ENCODE peak calls at places on chromosomes 3 and 15, in seven cellular contexts. One of them, this sample, is unnamed. For H3K4me1, the result is how much of the 10 kb centered on the place peaks cover.

GRCh38 chr3:23172059-23172458 is 31.1 kb upstream of the UBE2E2 start:
- DNase-seq in fibroblast of lung: no peak
- DNase-seq in left ventricle myocardium inferior: no peak
- DNase-seq in mammary epithelial cell: peak
- DNase-seq in keratinocyte: no peak
- DNase-seq in MM.1S: no peak
- DNase-seq in A549: no peak
- DNase-seq in this sample: no peak

GRCh38 chr15:100780208-100780800 is 99.3 kb upstream of the ALDH1A3 start:
- DNase-seq in fibroblast of lung: no peak
- DNase-seq in left ventricle myocardium inferior: no peak
- DNase-seq in mammary epithelial cell: no peak
- DNase-seq in keratinocyte: no peak
- DNase-seq in MM.1S: no peak
- DNase-seq in A549: no peak
- DNase-seq in this sample: peak

GRCh38 chr3:120791958-120792357 is 49.4 kb downstream of the GTF2E1 start:
- DNase-seq in fibroblast of lung: peak
- DNase-seq in left ventricle myocardium inferior: no peak
- DNase-seq in mammary epithelial cell: peak
- DNase-seq in keratinocyte: no peak
- DNase-seq in MM.1S: no peak
- DNase-seq in A549: peak
- DNase-seq in this sample: no peak

GRCh38 chr3:177419904-177420601 is 222.8 kb upstream of the TBL1XR1 start:
- DNase-seq in fibroblast of lung: no peak
- DNase-seq in left ventricle myocardium inferior: no peak
- DNase-seq in mammary epithelial cell: no peak
- DNase-seq in keratinocyte: no peak
- DNase-seq in MM.1S: no peak
- DNase-seq in A549: no peak
- DNase-seq in this sample: no peak

GRCh38 chr15:44222478-44222877 is 27.4 kb upstream of the FRMD5 start:
- DNase-seq in fibroblast of lung: no peak
- DNase-seq in left ventricle myocardium inferior: no peak
- DNase-seq in mammary epithelial cell: no peak
- DNase-seq in keratinocyte: no peak
- DNase-seq in MM.1S: peak
- DNase-seq in A549: no peak
- DNase-seq in this sample: no peak

GRCh38 chr3:157201648-157202278 is 41.8 kb upstream of the CCNL1 start:
- DNase-seq in fibroblast of lung: peak
- DNase-seq in left ventricle myocardium inferior: no peak
- DNase-seq in mammary epithelial cell: peak
- DNase-seq in keratinocyte: no peak
- DNase-seq in MM.1S: peak
- DNase-seq in A549: peak
- DNase-seq in this sample: no peak

GRCh38 chr3:81974754-81975153 is 213.3 kb upstream of the GBE1 start:
- DNase-seq in fibroblast of lung: no peak
- DNase-seq in left ventricle myocardium inferior: no peak
- DNase-seq in mammary epithelial cell: no peak
- DNase-seq in keratinocyte: no peak
- DNase-seq in MM.1S: no peak
- DNase-seq in A549: no peak
- DNase-seq in this sample: no peak

GRCh38 chr3:66582721-66583141 is 81.9 kb upstream of the LRIG1 start:
- DNase-seq in fibroblast of lung: no peak
- DNase-seq in left ventricle myocardium inferior: no peak
- DNase-seq in mammary epithelial cell: no peak
- DNase-seq in keratinocyte: no peak
- DNase-seq in MM.1S: peak
- DNase-seq in A549: no peak
- DNase-seq in this sample: no peak

GRCh38 chr15:101115318-101115886 is 136.4 kb downstream of the CHSY1 start:
- DNase-seq in fibroblast of lung: no peak
- DNase-seq in left ventricle myocardium inferior: no peak
- DNase-seq in mammary epithelial cell: no peak
- DNase-seq in keratinocyte: no peak
- DNase-seq in MM.1S: no peak
- DNase-seq in A549: no peak
- DNase-seq in this sample: peak

GRCh38 chr15:66953523-66954229 is 111.7 kb upstream of the SMAD3 start:
- DNase-seq in fibroblast of lung: no peak
- DNase-seq in left ventricle myocardium inferior: no peak
- DNase-seq in mammary epithelial cell: no peak
- DNase-seq in keratinocyte: no peak
- DNase-seq in MM.1S: no peak
- DNase-seq in A549: no peak
- DNase-seq in this sample: no peak

GRCh38 chr3:175002732-175003143 is 143.6 kb downstream of the NAALADL2 start:
- DNase-seq in fibroblast of lung: peak
- DNase-seq in left ventricle myocardium inferior: no peak
- DNase-seq in mammary epithelial cell: peak
- DNase-seq in keratinocyte: peak
- DNase-seq in MM.1S: no peak
- DNase-seq in A549: no peak
- DNase-seq in this sample: no peak

GRCh38 chr15:44662478-44663409 is 718 bp downstream of the SPG11 start:
- DNase-seq in fibroblast of lung: peak
- DNase-seq in left ventricle myocardium inferior: peak
- DNase-seq in mammary epithelial cell: peak
- DNase-seq in keratinocyte: no peak
- DNase-seq in MM.1S: peak
- DNase-seq in A549: peak
- DNase-seq in this sample: peak

GRCh38 chr3:190671658-190672057 is 157.8 kb downstream of the IL1RAP start:
- DNase-seq in fibroblast of lung: peak
- DNase-seq in left ventricle myocardium inferior: no peak
- DNase-seq in mammary epithelial cell: no peak
- DNase-seq in keratinocyte: no peak
- DNase-seq in MM.1S: no peak
- DNase-seq in A549: no peak
- DNase-seq in this sample: no peak

GRCh38 chr15:30043211-30043655 is 39.5 kb upstream of the GOLGA8J start:
- DNase-seq in fibroblast of lung: peak
- DNase-seq in left ventricle myocardium inferior: no peak
- DNase-seq in mammary epithelial cell: no peak
- DNase-seq in keratinocyte: no peak
- DNase-seq in MM.1S: peak
- DNase-seq in A549: peak
- DNase-seq in this sample: no peak

GRCh38 chr3:157086775-157087174 is 73.2 kb downstream of the CCNL1 start:
- DNase-seq in fibroblast of lung: no peak
- DNase-seq in left ventricle myocardium inferior: no peak
- DNase-seq in mammary epithelial cell: no peak
- DNase-seq in keratinocyte: no peak
- DNase-seq in MM.1S: no peak
- DNase-seq in A549: no peak
- DNase-seq in this sample: no peak

GRCh38 chr3:72097053-72097452 is 312.1 kb upstream of the PROK2 start:
- DNase-seq in fibroblast of lung: no peak
- DNase-seq in left ventricle myocardium inferior: no peak
- DNase-seq in mammary epithelial cell: no peak
- DNase-seq in keratinocyte: no peak
- DNase-seq in MM.1S: no peak
- DNase-seq in A549: no peak
- DNase-seq in this sample: no peak

GRCh38 chr3:194989251-194989650 is 281.7 kb downstream of the XXYLT1 start:
- DNase-seq in fibroblast of lung: no peak
- DNase-seq in left ventricle myocardium inferior: no peak
- DNase-seq in mammary epithelial cell: no peak
- DNase-seq in keratinocyte: no peak
- DNase-seq in MM.1S: no peak
- DNase-seq in A549: no peak
- DNase-seq in this sample: no peak

GRCh38 chr15:36232491-36232890 is 346.9 kb upstream of the CDIN1 start:
- DNase-seq in fibroblast of lung: no peak
- DNase-seq in left ventricle myocardium inferior: no peak
- DNase-seq in mammary epithelial cell: no peak
- DNase-seq in keratinocyte: no peak
- DNase-seq in MM.1S: no peak
- DNase-seq in A549: no peak
- DNase-seq in this sample: no peak

GRCh38 chr3:185992801-185993467 is 55.1 kb upstream of the TRA2B start:
- DNase-seq in fibroblast of lung: peak
- DNase-seq in left ventricle myocardium inferior: no peak
- DNase-seq in mammary epithelial cell: no peak
- DNase-seq in keratinocyte: no peak
- DNase-seq in MM.1S: no peak
- DNase-seq in A549: no peak
- DNase-seq in this sample: no peak

GRCh38 chr15:95284933-95285401 is 1045.5 kb upstream of the NR2F2 start:
- DNase-seq in fibroblast of lung: peak
- DNase-seq in left ventricle myocardium inferior: no peak
- DNase-seq in mammary epithelial cell: no peak
- DNase-seq in keratinocyte: no peak
- DNase-seq in MM.1S: peak
- DNase-seq in A549: no peak
- DNase-seq in this sample: no peak

GRCh38 chr3:49358884-49359225 is 702 bp upstream of the GPX1 start:
- DNase-seq in fibroblast of lung: no peak
- DNase-seq in left ventricle myocardium inferior: no peak
- DNase-seq in mammary epithelial cell: no peak
- DNase-seq in keratinocyte: no peak
- DNase-seq in MM.1S: no peak
- DNase-seq in A549: no peak
- DNase-seq in this sample: no peak

GRCh38 chr15:95170587-95171380 is 939.4 kb downstream of the MCTP2 start:
- DNase-seq in fibroblast of lung: no peak
- DNase-seq in left ventricle myocardium inferior: no peak
- DNase-seq in mammary epithelial cell: no peak
- DNase-seq in keratinocyte: no peak
- DNase-seq in MM.1S: no peak
- DNase-seq in A549: no peak
- DNase-seq in this sample: no peak

GRCh38 chr15:66389859-66390382 is 3.2 kb downstream of the MAP2K1 start:
- DNase-seq in fibroblast of lung: no peak
- DNase-seq in left ventricle myocardium inferior: no peak
- DNase-seq in mammary epithelial cell: peak
- DNase-seq in keratinocyte: no peak
- DNase-seq in MM.1S: no peak
- DNase-seq in A549: no peak
- DNase-seq in this sample: no peak

GRCh38 chr3:61894988-61895935 is 333.9 kb downstream of the PTPRG start:
- DNase-seq in fibroblast of lung: peak
- DNase-seq in left ventricle myocardium inferior: peak
- DNase-seq in mammary epithelial cell: peak
- DNase-seq in keratinocyte: peak
- DNase-seq in MM.1S: peak
- DNase-seq in A549: peak
- DNase-seq in this sample: peak

GRCh38 chr3:49012441-49013017 is 5.3 kb downstream of the WDR6 start:
- DNase-seq in fibroblast of lung: no peak
- DNase-seq in left ventricle myocardium inferior: no peak
- DNase-seq in mammary epithelial cell: no peak
- DNase-seq in keratinocyte: no peak
- DNase-seq in MM.1S: no peak
- DNase-seq in A549: no peak
- DNase-seq in this sample: no peak

GRCh38 chr3:33057320-33058298 is 39.3 kb downstream of the GLB1 start:
- DNase-seq in fibroblast of lung: no peak
- DNase-seq in left ventricle myocardium inferior: no peak
- DNase-seq in mammary epithelial cell: no peak
- DNase-seq in keratinocyte: no peak
- DNase-seq in MM.1S: no peak
- DNase-seq in A549: no peak
- DNase-seq in this sample: no peak
- H3K4me1 ChIP-seq in fibroblast of lung: under half
- H3K4me1 ChIP-seq in left ventricle myocardium inferior: under half
- H3K4me1 ChIP-seq in mammary epithelial cell: under half
- H3K4me1 ChIP-seq in keratinocyte: under half
- H3K4me1 ChIP-seq in MM.1S: under half
- H3K4me1 ChIP-seq in A549: under half
- H3K4me1 ChIP-seq in this sample: under half

DNA sequence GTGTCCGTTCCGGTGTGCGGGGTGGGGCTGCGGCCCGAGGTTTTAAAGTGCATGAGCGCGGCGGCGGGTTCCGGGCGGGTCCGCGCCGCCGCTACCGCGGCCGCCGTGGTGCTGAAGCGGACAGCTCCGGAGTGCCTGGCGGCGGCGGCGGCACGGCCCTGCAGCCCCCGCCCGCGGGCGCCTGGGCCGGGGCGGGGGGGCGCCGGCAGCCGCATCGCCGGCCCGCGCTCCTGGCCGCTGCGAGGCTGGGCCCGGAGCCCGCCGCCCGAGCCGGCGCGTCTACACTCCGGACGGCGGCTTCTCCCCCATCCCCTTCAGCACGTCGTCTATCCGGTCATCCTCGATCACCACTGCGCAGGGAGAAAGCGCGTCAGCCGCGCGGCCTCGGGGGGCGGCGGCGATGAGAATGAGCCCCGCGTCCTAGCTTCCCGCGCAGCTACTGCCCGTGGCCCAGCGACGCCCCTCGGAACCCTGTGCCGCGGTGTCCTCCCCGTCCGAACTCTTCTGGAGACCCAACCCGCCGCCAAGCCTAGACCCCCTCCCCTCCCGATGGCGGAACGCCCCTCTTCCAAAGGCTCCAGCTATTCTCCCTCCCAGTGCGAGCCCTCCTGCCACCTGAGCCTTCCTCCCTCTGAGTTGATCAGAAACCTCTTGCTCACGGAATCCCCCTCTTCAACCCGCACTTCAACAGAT is 1.3 kb downstream of the CAMK2N2 start:
- DNase-seq in fibroblast of lung: peak
- DNase-seq in left ventricle myocardium inferior: peak
- DNase-seq in mammary epithelial cell: peak
- DNase-seq in keratinocyte: no peak
- DNase-seq in MM.1S: peak
- DNase-seq in A549: peak
- DNase-seq in this sample: peak
- H3K4me3 ChIP-seq in fibroblast of lung: no peak
- H3K4me3 ChIP-seq in left ventricle myocardium inferior: peak
- H3K4me3 ChIP-seq in mammary epithelial cell: peak
- H3K4me3 ChIP-seq in keratinocyte: peak
- H3K4me3 ChIP-seq in MM.1S: peak
- H3K4me3 ChIP-seq in A549: peak
- H3K4me3 ChIP-seq in this sample: no peak

GRCh38 chr3:32127219-32127826 is 20.9 kb downstream of the GPD1L start:
- DNase-seq in fibroblast of lung: no peak
- DNase-seq in left ventricle myocardium inferior: no peak
- DNase-seq in mammary epithelial cell: no peak
- DNase-seq in keratinocyte: no peak
- DNase-seq in MM.1S: no peak
- DNase-seq in A549: no peak
- DNase-seq in this sample: no peak
- H3K27ac ChIP-seq in fibroblast of lung: no peak
- H3K27ac ChIP-seq in left ventricle myocardium inferior: peak
- H3K27ac ChIP-seq in mammary epithelial cell: no peak
- H3K27ac ChIP-seq in keratinocyte: no peak
- H3K27ac ChIP-seq in MM.1S: no peak
- H3K27ac ChIP-seq in A549: no peak
- H3K27ac ChIP-seq in this sample: no peak

DNA sequence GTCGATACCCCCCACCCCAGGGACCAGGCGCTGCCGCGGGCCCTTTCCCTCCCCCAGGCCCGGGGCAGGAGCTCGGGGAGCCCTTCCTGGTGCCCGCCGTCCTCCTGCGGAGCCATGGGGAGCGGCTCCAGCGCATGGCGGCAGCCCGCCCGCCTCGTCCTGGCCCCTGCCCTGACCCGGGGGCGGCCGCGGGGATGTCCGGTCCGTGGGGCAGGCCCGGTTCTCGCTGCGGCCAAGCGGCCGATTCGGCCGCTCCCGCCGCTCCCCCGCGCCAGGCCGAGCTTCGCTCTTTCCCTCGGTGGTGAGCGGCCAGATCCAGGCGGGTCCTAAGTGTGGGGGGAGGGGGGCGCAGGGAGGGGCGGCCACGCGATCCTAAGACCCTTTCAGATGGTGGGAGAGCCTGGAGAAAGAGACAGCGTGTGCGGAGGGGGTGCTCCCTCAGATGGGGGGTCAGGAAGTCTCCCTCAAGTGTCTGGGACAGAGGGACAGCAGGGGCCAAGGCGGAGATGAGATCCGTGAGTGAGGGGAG is 1.3 kb downstream of the NEIL1 start:
- DNase-seq in fibroblast of lung: no peak
- DNase-seq in left ventricle myocardium inferior: no peak
- DNase-seq in mammary epithelial cell: no peak
- DNase-seq in keratinocyte: no peak
- DNase-seq in MM.1S: no peak
- DNase-seq in A549: no peak
- DNase-seq in this sample: no peak
- H3K4me1 ChIP-seq in fibroblast of lung: under half
- H3K4me1 ChIP-seq in left ventricle myocardium inferior: under half
- H3K4me1 ChIP-seq in mammary epithelial cell: under half
- H3K4me1 ChIP-seq in keratinocyte: under half
- H3K4me1 ChIP-seq in MM.1S: under half
- H3K4me1 ChIP-seq in A549: under half
- H3K4me1 ChIP-seq in this sample: under half